ENCODE peak calls at places on chromosomes 13 and 19, in five cellular contexts. M, O, J, L and P are unnamed samples.

GRCh38 chr13:98731925-98732324 is 20.5 kb downstream of the SLC15A1 start:
- DNase-seq in L (no peak), J (no peak), M (no peak), O (no peak), P (no peak)

GRCh38 chr13:95254341-95254740 is 46.9 kb downstream of the ABCC4 start:
- DNase-seq in O (no peak), L (no peak), M (peak; percentile 46), J (no peak), P (no peak)

GRCh38 chr19:14147797-14148605 is 11.6 kb upstream of the ASF1B start:
- DNase-seq in L (peak; percentile 79), M (peak; percentile 17), J (peak; percentile 96), O (peak; percentile 65), P (peak; percentile 52)

GRCh38 chr13:106393776-106394175 is 141.7 kb downstream of the EFNB2 start:
- DNase-seq in L (no peak), O (no peak), M (peak; percentile 94), J (no peak), P (no peak)

GRCh38 chr19:35357867-35358573 is at the start of gene FFAR3:
- DNase-seq in O (no peak), M (no peak), J (no peak), L (peak; percentile 38), P (peak; percentile 18)

GRCh38 chr19:32178401-32178800 is 167.0 kb upstream of the ZNF507 start:
- DNase-seq in L (no peak), M (no peak), J (no peak), O (no peak), P (no peak)

GRCh38 chr19:5093297-5093858 is 124.5 kb downstream of the KDM4B start:
- DNase-seq in M (no peak), O (no peak), L (peak; percentile 58), J (no peak), P (no peak)

GRCh38 chr13:36323951-36324566 is 22.1 kb downstream of the SPART start:
- DNase-seq in M (no peak), O (no peak), L (no peak), J (no peak), P (no peak)

GRCh38 chr19:14369399-14370168 is 11.7 kb upstream of the ADGRE5 start:
- DNase-seq in J (no peak), O (no peak), M (no peak), L (peak; percentile 53), P (no peak)

GRCh38 chr13:19083340-19083739 is 98.3 kb downstream of the TUBA3C start:
- DNase-seq in M (no peak), O (no peak), J (no peak), L (no peak), P (no peak)

GRCh38 chr19:39405930-39406655 is 554 bp upstream of the ZFP36 start:
- DNase-seq in L (no peak), O (no peak), J (peak; percentile 88), M (no peak), P (no peak)

GRCh38 chr13:36543671-36544070 is 111.4 kb downstream of the CCNA1 start:
- DNase-seq in L (no peak), M (no peak), O (no peak), J (no peak), P (no peak)

GRCh38 chr19:14408641-14409120 is 10.5 kb downstream of the DDX39A start:
- DNase-seq in J (no peak), L (no peak), O (no peak), M (no peak), P (no peak)

GRCh38 chr13:113318956-113319355 is 21.9 kb downstream of the LAMP1 start:
- DNase-seq in L (no peak), M (no peak), J (no peak), O (no peak), P (no peak)

GRCh38 chr13:39474600-39474999 is 128.4 kb downstream of the LHFPL6 start:
- DNase-seq in J (no peak), L (no peak), M (no peak), O (no peak), P (no peak)

GRCh38 chr13:49533586-49534269 is 38.0 kb downstream of the PHF11 start:
- DNase-seq in M (no peak), O (no peak), J (peak; percentile 84), L (no peak), P (no peak)

GRCh38 chr19:4326837-4327251 is 11.8 kb downstream of the STAP2 start:
- DNase-seq in O (no peak), M (no peak), L (no peak), J (no peak), P (no peak)